ENCODE peak calls at places on chromosomes 3 and 15, in eight cellular contexts. K, M, R, Q, B, J, S and Z are unnamed samples.

GRCh38 chr3:46162975-46163550 is 45.0 kb downstream of the CCR1 start:
- DNase-seq in K (no peak), M (no peak), R (no peak), Q (no peak), B (no peak), J (peak; percentile 88), S (no peak), Z (no peak)

GRCh38 chr3:16332904-16333426 is 68.0 kb downstream of the OXNAD1 start:
- DNase-seq in K (no peak), M (no peak), R (peak; percentile 65), Q (no peak), B (no peak), J (no peak), S (no peak), Z (no peak)

GRCh38 chr3:120094776-120095225 is 554 bp upstream of the GSK3B start:
- DNase-seq in K (no peak), M (peak; percentile 99), R (peak; percentile 96), Q (peak; percentile 99), B (peak; percentile 99), J (peak; percentile 100), S (peak; percentile 97), Z (peak; percentile 100)

GRCh38 chr3:28544236-28544635 is 195.6 kb upstream of the AZI2 start:
- DNase-seq in K (no peak), M (no peak), R (no peak), Q (no peak), B (no peak), J (no peak), S (no peak), Z (peak; percentile 68)

GRCh38 chr3:82791241-82791640 is 1029.8 kb upstream of the GBE1 start:
- DNase-seq in K (no peak), M (no peak), R (no peak), Q (no peak), B (no peak), J (no peak), S (no peak), Z (no peak)

GRCh38 chr3:13849018-13849417 is 30.9 kb downstream of the WNT7A start:
- DNase-seq in K (no peak), M (no peak), R (no peak), Q (no peak), B (no peak), J (no peak), S (no peak), Z (no peak)

GRCh38 chr15:67026171-67026967 is 39.0 kb upstream of the SMAD3 start:
- DNase-seq in K (no peak), M (no peak), R (no peak), Q (no peak), B (no peak), J (no peak), S (no peak), Z (no peak)

GRCh38 chr3:41075958-41076357 is 123.3 kb upstream of the CTNNB1 start:
- DNase-seq in K (no peak), M (peak; percentile 27), R (no peak), Q (no peak), B (no peak), J (no peak), S (peak; percentile 21), Z (no peak)

GRCh38 chr3:190586631-190587000 is 72.7 kb downstream of the IL1RAP start:
- DNase-seq in K (no peak), M (no peak), R (peak; percentile 52), Q (peak; percentile 28), B (no peak), J (peak; percentile 51), S (no peak), Z (no peak)